ENCODE peak calls at places on chromosomes 2 and 18, in eight cellular contexts. W is Daoy; M is astrocyte of the cerebellum; U is SK-MEL-5; K is activated CD4-positive, alpha-beta T cell treated with anti-CD3 and anti-CD28 coated beads for 48 hours; F is uterus; S is hepatic stellate cell; Y is AG04450. H is an unnamed sample.

GRCh38 chr18:45330170-45330594 is 285.1 kb upstream of the SLC14A2 start:
- DNase-seq in S (no peak), W (no peak), M (no peak), Y (no peak), F (no peak), K (no peak), U (no peak), H (no peak)

GRCh38 chr2:186641807-186642321 is 52.0 kb upstream of the FAM171B start:
- DNase-seq in U (peak), W (peak), Y (peak), M (peak), F (no peak), S (peak), K (peak), H (peak)

GRCh38 chr18:61034581-61034980 is 298.6 kb upstream of the CDH20 start:
- DNase-seq in Y (no peak), S (no peak), M (no peak), U (no peak), W (no peak), K (no peak), F (no peak), H (no peak)

GRCh38 chr18:23239350-23239692 is 104.0 kb downstream of the CABLES1 start:
- DNase-seq in K (no peak), U (no peak), Y (no peak), W (no peak), S (no peak), F (no peak), M (no peak), H (no peak)

GRCh38 chr18:23115683-23116096 is 19.6 kb upstream of the CABLES1 start:
- DNase-seq in Y (peak), F (no peak), K (no peak), S (peak), U (peak), M (peak), W (peak), H (peak)

GRCh38 chr18:23353459-23353858 is 99.6 kb upstream of the RIOK3 start:
- DNase-seq in W (no peak), M (no peak), K (no peak), Y (no peak), S (no peak), F (no peak), U (no peak), H (no peak)

GRCh38 chr18:11909597-11910026 is 1.5 kb upstream of the MPPE1 start:
- DNase-seq in S (peak), U (no peak), Y (no peak), M (no peak), K (no peak), F (no peak), W (peak), H (no peak)

GRCh38 chr18:37689841-37690240 is 124.2 kb upstream of the CELF4 start:
- DNase-seq in M (no peak), Y (no peak), K (no peak), W (no peak), S (no peak), U (no peak), F (no peak), H (no peak)

GRCh38 chr2:104861295-104862060 is 7.6 kb downstream of the POU3F3 start:
- DNase-seq in M (no peak), K (no peak), U (no peak), F (no peak), Y (no peak), W (no peak), S (no peak), H (no peak)

GRCh38 chr2:235709124-235709813 is 215.4 kb downstream of the AGAP1 start:
- DNase-seq in F (no peak), Y (no peak), S (peak), K (no peak), W (peak), U (no peak), M (no peak), H (no peak)

GRCh38 chr2:148817210-148817708 is 57.8 kb upstream of the KIF5C start:
- DNase-seq in M (no peak), F (no peak), S (no peak), W (no peak), K (no peak), U (peak), Y (no peak), H (no peak)

GRCh38 chr18:52348209-52348608 is 8.2 kb downstream of the DCC start:
- DNase-seq in M (no peak), K (peak), U (peak), S (no peak), W (no peak), Y (no peak), F (no peak), H (no peak)

GRCh38 chr2:128323501-128323931 is 4.8 kb upstream of the HS6ST1 start:
- DNase-seq in W (no peak), F (no peak), S (no peak), U (no peak), M (no peak), Y (no peak), K (no peak), H (no peak)

GRCh38 chr2:134206573-134206972 is 47.3 kb upstream of the MGAT5 start:
- DNase-seq in S (peak), M (no peak), U (no peak), W (peak), K (peak), F (no peak), Y (no peak), H (no peak)

GRCh38 chr2:18819566-18819965 is 230.2 kb upstream of the NT5C1B start:
- DNase-seq in F (no peak), U (no peak), M (no peak), W (no peak), K (no peak), Y (no peak), S (no peak), H (no peak)

GRCh38 chr18:48805826-48806535 is 144.8 kb downstream of the SMAD7 start:
- DNase-seq in S (no peak), K (no peak), F (peak), M (no peak), W (no peak), U (no peak), Y (no peak), H (no peak)

GRCh38 chr2:216188956-216189355 is 79.8 kb downstream of the XRCC5 start:
- DNase-seq in M (no peak), W (no peak), K (no peak), F (no peak), U (no peak), S (no peak), Y (no peak), H (peak)

GRCh38 chr2:197293252-197294007 is 17.1 kb downstream of the ANKRD44 start:
- DNase-seq in W (no peak), M (no peak), U (peak), F (no peak), S (no peak), Y (no peak), K (peak), H (no peak)

GRCh38 chr2:108594132-108594981 is 60.1 kb downstream of the LIMS1 start:
- DNase-seq in U (peak), W (peak), M (peak), K (no peak), F (no peak), S (no peak), Y (no peak), H (no peak)

GRCh38 chr18:21593540-21594257 is 6.8 kb downstream of the ESCO1 start:
- DNase-seq in F (no peak), S (no peak), Y (no peak), U (no peak), K (no peak), M (no peak), W (no peak), H (no peak)

GRCh38 chr18:6242004-6242403 is 172.7 kb downstream of the L3MBTL4 start:
- DNase-seq in Y (no peak), W (no peak), M (no peak), F (no peak), K (no peak), U (no peak), S (no peak), H (no peak)

GRCh38 chr2:58976374-58977055 is 735.4 kb upstream of the FANCL start:
- DNase-seq in W (no peak), M (no peak), Y (no peak), F (no peak), S (no peak), K (no peak), U (no peak), H (no peak)

GRCh38 chr18:12598181-12598921 is 59.6 kb downstream of the SPIRE1 start:
- DNase-seq in U (no peak), F (no peak), Y (no peak), K (no peak), W (peak), S (peak), M (no peak), H (no peak)

GRCh38 chr18:35203001-35203553 is 37.8 kb upstream of the ZNF397 start:
- DNase-seq in M (peak), Y (no peak), F (no peak), S (no peak), W (no peak), U (no peak), K (no peak), H (no peak)

GRCh38 chr2:161104054-161104553 is 56.1 kb upstream of the TANK start:
- DNase-seq in Y (no peak), F (no peak), U (no peak), W (no peak), M (no peak), S (no peak), K (no peak), H (no peak)

GRCh38 chr2:120383631-120384477 is 37.9 kb downstream of the INHBB start:
- DNase-seq in S (no peak), Y (no peak), W (no peak), U (no peak), M (no peak), K (no peak), F (no peak), H (no peak)

GRCh38 chr2:1940660-1941059 is 196.3 kb upstream of the PXDN start:
- DNase-seq in S (no peak), W (peak), Y (no peak), K (no peak), U (no peak), F (no peak), M (peak), H (no peak)

GRCh38 chr2:82120120-82120519 is 1815.6 kb upstream of the LRRTM1 start:
- DNase-seq in Y (no peak), W (no peak), K (no peak), S (no peak), M (no peak), F (no peak), U (no peak), H (no peak)

GRCh38 chr2:229586746-229587705 is 127.3 kb downstream of the DNER start:
- DNase-seq in S (peak), K (peak), Y (peak), U (peak), W (peak), F (peak), M (peak), H (peak)

GRCh38 chr18:57789759-57790158 is 13.4 kb downstream of the ATP8B1 start:
- DNase-seq in Y (no peak), S (no peak), W (no peak), F (no peak), M (no peak), K (no peak), U (no peak), H (no peak)

GRCh38 chr2:171923206-171923605 is 945 bp downstream of the HAT1 start:
- DNase-seq in W (peak), F (no peak), S (no peak), K (no peak), U (peak), M (no peak), Y (no peak), H (no peak)

GRCh38 chr18:29311580-29311979 is 1134.7 kb upstream of the CDH2 start:
- DNase-seq in F (no peak), W (no peak), U (no peak), S (no peak), M (no peak), Y (no peak), K (no peak), H (no peak)

GRCh38 chr18:52200891-52201663 is 138.9 kb upstream of the DCC start:
- DNase-seq in U (no peak), S (no peak), F (no peak), W (no peak), Y (no peak), M (no peak), K (no peak), H (no peak)

GRCh38 chr2:39368846-39369245 is 68.2 kb downstream of the MAP4K3 start:
- DNase-seq in K (no peak), F (no peak), Y (no peak), U (no peak), W (no peak), M (no peak), S (no peak), H (no peak)

GRCh38 chr2:210616074-210616473 is 59.7 kb downstream of the CPS1 start:
- DNase-seq in Y (no peak), S (no peak), W (no peak), U (no peak), M (no peak), K (no peak), F (no peak), H (no peak)

GRCh38 chr18:13877133-13877532 is 38.2 kb downstream of the MC2R start:
- DNase-seq in W (no peak), Y (no peak), K (no peak), F (no peak), S (no peak), M (no peak), U (no peak), H (no peak)

GRCh38 chr2:9692392-9693137 is 61.8 kb upstream of the YWHAQ start:
- DNase-seq in K (no peak), M (no peak), W (peak), F (peak), S (no peak), Y (no peak), U (no peak), H (no peak)

H was measured in AG09319.